ENCODE peak calls at places on chromosome 9, in five cellular contexts. P is HuH-7; K is ovary; J is LHCN-M2; X is stimulated activated CD4-positive, alpha-beta T cell treated with anti-CD3 and anti-CD28 coated beads, Interleukin-2, amount 100 ng/mL, for 48 hours. Z is an unnamed sample.

GRCh38 chr9:123335227-123335985 is 20.6 kb upstream of the CRB2 start:
- DNase-seq in P (no peak), X (no peak), K (no peak), J (peak; percentile 34), Z (peak; percentile 32)

GRCh38 chr9:21709464-21710058 is 92.9 kb upstream of the MTAP start:
- DNase-seq in X (peak; percentile 75), J (peak; percentile 70), P (peak; percentile 11), K (no peak), Z (peak; percentile 72)

GRCh38 chr9:125564641-125565040 is 142.4 kb downstream of the MAPKAP1 start:
- DNase-seq in K (no peak), P (no peak), J (no peak), X (no peak), Z (no peak)

GRCh38 chr9:99312736-99313135 is 90.7 kb downstream of the SEC61B start:
- DNase-seq in K (no peak), X (no peak), P (no peak), J (no peak), Z (no peak)

GRCh38 chr9:95738438-95738837 is 137.1 kb upstream of the ERCC6L2 start:
- DNase-seq in J (no peak), K (no peak), P (no peak), X (no peak), Z (no peak)

GRCh38 chr9:41229408-41230401 is 40.6 kb upstream of the ZNG1F start:
- DNase-seq in K (peak; percentile 20), X (no peak), P (no peak), J (peak; percentile 7), Z (peak; percentile 27)

GRCh38 chr9:84969084-84969483 is 299.6 kb downstream of the NTRK2 start:
- DNase-seq in X (no peak), J (no peak), K (no peak), P (no peak), Z (no peak)

GRCh38 chr9:27714388-27714787 is 141.1 kb upstream of the C9orf72 start:
- DNase-seq in J (no peak), X (no peak), P (peak; percentile 4), K (no peak), Z (no peak)

GRCh38 chr9:114954986-114955623 is 24.7 kb upstream of the TNFSF8 start:
- DNase-seq in P (no peak), X (no peak), K (no peak), J (no peak), Z (no peak)

GRCh38 chr9:19918630-19919029 is 129.8 kb upstream of the SLC24A2 start:
- DNase-seq in J (no peak), K (no peak), P (no peak), X (no peak), Z (no peak)

GRCh38 chr9:36037580-36038169 is 962 bp downstream of the RECK start:
- DNase-seq in X (no peak), P (peak; percentile 9), K (no peak), J (peak; percentile 29), Z (no peak)

GRCh38 chr9:133987946-133988665 is 4.0 kb downstream of the VAV2 start:
- DNase-seq in K (no peak), X (no peak), P (no peak), J (no peak), Z (no peak)

GRCh38 chr9:81720450-81721086 is 31.2 kb upstream of the TLE1 start:
- DNase-seq in J (no peak), K (no peak), P (no peak), X (no peak), Z (no peak)

GRCh38 chr9:134318481-134318891 is 7.8 kb upstream of the RXRA start:
- DNase-seq in J (no peak), K (no peak), P (no peak), X (no peak), Z (no peak)

GRCh38 chr9:135302329-135303279 is 177.0 kb upstream of the PPP1R26 start:
- DNase-seq in P (no peak), K (no peak), J (no peak), X (no peak), Z (no peak)

GRCh38 chr9:76576344-76576743 is 117.4 kb downstream of the GCNT1 start:
- DNase-seq in J (peak; percentile 96), X (peak; percentile 46), K (no peak), P (no peak), Z (peak; percentile 31)

GRCh38 chr9:68970150-68970549 is 43.8 kb downstream of the PRKACG start:
- DNase-seq in P (no peak), X (no peak), J (no peak), K (no peak), Z (no peak)

GRCh38 chr9:34985311-34985899 is 4.1 kb upstream of the DNAJB5 start:
- DNase-seq in J (peak; percentile 61), X (peak; percentile 65), K (no peak), P (peak; percentile 63), Z (peak; percentile 53)

GRCh38 chr9:127057970-127058644 is 64.3 kb downstream of the ANGPTL2 start:
- DNase-seq in K (no peak), X (no peak), P (no peak), J (no peak), Z (no peak)

GRCh38 chr9:69671904-69672827 is at the start of gene APBA1:
- DNase-seq in J (peak; percentile 61), X (peak; percentile 5), K (peak; percentile 84), P (peak; percentile 52), Z (peak; percentile 72)

GRCh38 chr9:133606722-133607053 is 2.5 kb downstream of the FAM163B start:
- DNase-seq in P (no peak), K (no peak), J (no peak), X (no peak), Z (no peak)

GRCh38 chr9:14097215-14097614 is 216.7 kb downstream of the NFIB start:
- DNase-seq in P (no peak), J (peak; percentile 91), X (no peak), K (no peak), Z (peak; percentile 92)

GRCh38 chr9:108565651-108566378 is 290.0 kb downstream of the ACTL7B start:
- DNase-seq in X (peak; percentile 5), P (peak; percentile 55), K (peak; percentile 41), J (peak; percentile 86), Z (peak; percentile 43)

GRCh38 chr9:660227-660626 is 181.3 kb upstream of the DMRT1 start:
- DNase-seq in P (no peak), K (no peak), X (no peak), J (no peak), Z (no peak)

GRCh38 chr9:81619353-81620008 is 69.9 kb downstream of the TLE1 start:
- DNase-seq in X (no peak), P (no peak), K (no peak), J (peak; percentile 45), Z (no peak)

GRCh38 chr9:105157178-105157583 is 87.3 kb upstream of the SLC44A1 start:
- DNase-seq in J (peak; percentile 72), P (peak; percentile 50), X (peak; percentile 9), K (peak; percentile 49), Z (no peak)

GRCh38 chr9:114308361-114308950 is 14.4 kb upstream of the ORM1 start:
- DNase-seq in X (no peak), P (no peak), K (peak; percentile 17), J (no peak), Z (no peak)

GRCh38 chr9:85246566-85246965 is 495.2 kb downstream of the AGTPBP1 start:
- DNase-seq in P (no peak), J (no peak), K (no peak), X (no peak), Z (no peak)

GRCh38 chr9:70108181-70108580 is 64.5 kb downstream of the MAMDC2 start:
- DNase-seq in J (no peak), K (no peak), X (no peak), P (no peak), Z (no peak)

GRCh38 chr9:77892171-77892570 is 139.4 kb downstream of the GNAQ start:
- DNase-seq in X (no peak), J (no peak), K (no peak), P (no peak), Z (no peak)

GRCh38 chr9:89428901-89429890 is 68.7 kb downstream of the SEMA4D start:
- DNase-seq in P (no peak), J (no peak), X (no peak), K (no peak), Z (no peak)

GRCh38 chr9:37618817-37619216 is 26.4 kb upstream of the TOMM5 start:
- DNase-seq in J (peak; percentile 74), P (no peak), K (no peak), X (no peak), Z (no peak)

GRCh38 chr9:74443036-74443750 is 53.9 kb upstream of the RORB start:
- DNase-seq in P (no peak), X (no peak), J (no peak), K (no peak), Z (no peak)

Z was measured in SJCRH30.